ENCODE peak calls at places on chromosomes 16 and 17, in eight cellular contexts. S, Y, M, G, K, N, O and F are unnamed samples.

GRCh38 chr17:2863204-2863603 is 67.0 kb downstream of the RAP1GAP2 start:
- DNase-seq in S (no peak), Y (no peak), M (no peak), G (no peak), K (no peak), N (no peak), O (no peak), F (no peak)

GRCh38 chr17:73271078-73271477 is 9.4 kb upstream of the CPSF4L start:
- DNase-seq in S (no peak), Y (no peak), M (no peak), G (no peak), K (no peak), N (no peak), O (no peak), F (no peak)

GRCh38 chr17:20208717-20209116 is 199.6 kb downstream of the SPECC1 start:
- DNase-seq in S (no peak), Y (no peak), M (no peak), G (no peak), K (no peak), N (no peak), O (no peak), F (no peak)

GRCh38 chr16:55118701-55119260 is 188.1 kb downstream of the IRX5 start:
- DNase-seq in S (no peak), Y (no peak), M (no peak), G (no peak), K (no peak), N (no peak), O (no peak), F (no peak)

GRCh38 chr16:57003439-57004386 is 14.4 kb downstream of the NLRC5 start:
- DNase-seq in S (peak), Y (no peak), M (no peak), G (no peak), K (no peak), N (no peak), O (no peak), F (no peak)

GRCh38 chr16:70754874-70755600 is 45.9 kb downstream of the VAC14 start:
- DNase-seq in S (peak), Y (no peak), M (no peak), G (no peak), K (no peak), N (no peak), O (no peak), F (no peak)

GRCh38 chr17:19647697-19648474 is 665 bp upstream of the ALDH3A2 start:
- DNase-seq in S (peak), Y (peak), M (peak), G (peak), K (no peak), N (peak), O (peak), F (peak)

GRCh38 chr16:85072947-85073346 is 39.3 kb downstream of the CIBAR2 start:
- DNase-seq in S (peak), Y (no peak), M (no peak), G (no peak), K (no peak), N (no peak), O (no peak), F (no peak)

GRCh38 chr16:58345574-58346354 is 46.5 kb upstream of the GINS3 start:
- DNase-seq in S (no peak), Y (no peak), M (no peak), G (no peak), K (no peak), N (no peak), O (no peak), F (peak)

GRCh38 chr17:6639651-6640535 is 618 bp downstream of the KIAA0753 start:
- DNase-seq in S (peak), Y (peak), M (no peak), G (no peak), K (no peak), N (peak), O (no peak), F (peak)